ENCODE peak calls at places on chromosomes 11 and 22, in six cellular contexts. W is cardiac muscle cell, R is suprapubic skin, J is HCT116, D is stomach, C is tibial nerve. A is an unnamed sample.

GRCh38 chr11:44936527-44936926 is 14.2 kb downstream of the TP53I11 start:
- DNase-seq in W (peak; percentile 86), R (peak; percentile 92), J (peak; percentile 55), D (peak; percentile 89), C (peak; percentile 84), A (peak; percentile 88)

GRCh38 chr11:66056541-66056940 is 4.4 kb downstream of the SF3B2 start:
- DNase-seq in W (peak; percentile 45), R (no peak), J (no peak), D (no peak), C (no peak), A (no peak)

GRCh38 chr22:39254789-39255298 is 10.1 kb upstream of the PDGFB start:
- DNase-seq in W (no peak), R (no peak), J (no peak), D (no peak), C (no peak), A (peak; percentile 95)

GRCh38 chr11:69490516-69490915 is 9.1 kb downstream of the LINC01488 start:
- DNase-seq in W (no peak), R (no peak), J (no peak), D (no peak), C (no peak), A (no peak)

GRCh38 chr11:8313504-8314090 is 49.9 kb upstream of the LMO1 start:
- DNase-seq in W (no peak), R (no peak), J (no peak), D (no peak), C (no peak), A (no peak)

GRCh38 chr22:50630376-50630775 is 2.4 kb upstream of the ARSA start:
- DNase-seq in W (no peak), R (peak; percentile 45), J (no peak), D (peak; percentile 14), C (no peak), A (no peak)

GRCh38 chr11:12941671-12942070 is 67.4 kb upstream of the RASSF10 start:
- DNase-seq in W (no peak), R (no peak), J (no peak), D (no peak), C (no peak), A (no peak)

GRCh38 chr11:87298155-87298554 is 260.4 kb downstream of the TMEM135 start:
- DNase-seq in W (no peak), R (no peak), J (no peak), D (no peak), C (no peak), A (no peak)

GRCh38 chr11:95358516-95359322 is 127.7 kb upstream of the SESN3 start:
- DNase-seq in W (peak; percentile 14), R (no peak), J (no peak), D (no peak), C (no peak), A (no peak)

GRCh38 chr11:2837096-2837601 is 48.4 kb downstream of the CDKN1C start:
- DNase-seq in W (peak; percentile 42), R (peak; percentile 91), J (peak; percentile 18), D (peak; percentile 82), C (peak; percentile 52), A (peak; percentile 75)

GRCh38 chr22:33853200-33854097 is 66.8 kb downstream of the LARGE1 start:
- DNase-seq in W (peak; percentile 67), R (no peak), J (no peak), D (peak; percentile 85), C (peak; percentile 35), A (peak; percentile 72)

GRCh38 chr11:32029721-32030120 is 61.2 kb upstream of the RCN1 start:
- DNase-seq in W (peak; percentile 51), R (no peak), J (no peak), D (no peak), C (no peak), A (no peak)

GRCh38 chr11:118687906-118688305 is 8.5 kb upstream of the TREH start:
- DNase-seq in W (no peak), R (no peak), J (no peak), D (no peak), C (no peak), A (no peak)

GRCh38 chr11:76666830-76667229 is 3.7 kb downstream of the LRRC32 start:
- DNase-seq in W (no peak), R (peak; percentile 15), J (no peak), D (no peak), C (no peak), A (no peak)

GRCh38 chr11:76209956-76210885 is 3.9 kb upstream of the WNT11 start:
- DNase-seq in W (peak; percentile 87), R (no peak), J (no peak), D (peak; percentile 50), C (peak; percentile 63), A (peak; percentile 18)

GRCh38 chr11:104122008-104122635 is 41.8 kb downstream of the PDGFD start:
- DNase-seq in W (no peak), R (no peak), J (no peak), D (no peak), C (no peak), A (no peak)

GRCh38 chr11:36016263-36016662 is 72.4 kb downstream of the LDLRAD3 start:
- DNase-seq in W (peak; percentile 60), R (no peak), J (no peak), D (no peak), C (no peak), A (no peak)

GRCh38 chr11:60164550-60165075 is 18.3 kb downstream of the MS4A6A start:
- DNase-seq in W (no peak), R (no peak), J (no peak), D (no peak), C (no peak), A (no peak)

GRCh38 chr11:118620529-118621070 is 13.2 kb downstream of the PHLDB1 start:
- DNase-seq in W (peak; percentile 41), R (no peak), J (no peak), D (no peak), C (no peak), A (no peak)

GRCh38 chr11:45948341-45948740 is 25.9 kb downstream of the LARGE2 start:
- DNase-seq in W (no peak), R (no peak), J (no peak), D (no peak), C (no peak), A (no peak)

GRCh38 chr11:1570001-1570453 is 2.0 kb downstream of the DUSP8 start:
- DNase-seq in W (no peak), R (no peak), J (no peak), D (no peak), C (no peak), A (no peak)
- H3K4me1 ChIP-seq in W (peaks cover 3% of the 10 kb centered on the region), R (peaks cover 46% of the 10 kb centered on the region), J (peaks cover 29% of the 10 kb centered on the region), D (peaks cover 72% of the 10 kb centered on the region), C (no peaks in the 10 kb centered on the region), A (peaks cover 11% of the 10 kb centered on the region)

GRCh38 chr22:20267441-20268288 is 453 bp downstream of the RTN4R start:
- DNase-seq in W (no peak), R (no peak), J (no peak), D (peak; percentile 27), C (no peak), A (no peak)

GRCh38 chr22:20261848-20262581 is 6.1 kb downstream of the RTN4R start:
- DNase-seq in W (no peak), R (no peak), J (no peak), D (no peak), C (no peak), A (no peak)

GRCh38 chr22:20268289-20268349 is at the start of gene RTN4R:
- DNase-seq in W (no peak), R (no peak), J (no peak), D (no peak), C (no peak), A (no peak)

GRCh38 chr22:20262582-20263147 is 5.5 kb downstream of the RTN4R start:
- DNase-seq in W (no peak), R (no peak), J (no peak), D (no peak), C (no peak), A (no peak)

GRCh38 chr22:20264614-20265452 is 3.3 kb downstream of the RTN4R start:
- DNase-seq in W (no peak), R (no peak), J (no peak), D (no peak), C (no peak), A (no peak)
- H3K4me3 ChIP-seq in W (no peak overlapping the region), R (no peak overlapping the region), J (no peak overlapping the region), D (no peak overlapping the region), C (no peak overlapping the region), A (no peak overlapping the region)

GRCh38 chr11:18566406-18566805 is 22.1 kb downstream of the UEVLD start:
- DNase-seq in W (no peak), R (no peak), J (no peak), D (no peak), C (no peak), A (no peak)

GRCh38 chr11:18567081-18567480 is 21.5 kb downstream of the UEVLD start:
- DNase-seq in W (no peak), R (no peak), J (no peak), D (no peak), C (no peak), A (no peak)

GRCh38 chr11:18564149-18564548 is 24.4 kb downstream of the UEVLD start:
- DNase-seq in W (no peak), R (no peak), J (no peak), D (no peak), C (no peak), A (no peak)

DNA sequence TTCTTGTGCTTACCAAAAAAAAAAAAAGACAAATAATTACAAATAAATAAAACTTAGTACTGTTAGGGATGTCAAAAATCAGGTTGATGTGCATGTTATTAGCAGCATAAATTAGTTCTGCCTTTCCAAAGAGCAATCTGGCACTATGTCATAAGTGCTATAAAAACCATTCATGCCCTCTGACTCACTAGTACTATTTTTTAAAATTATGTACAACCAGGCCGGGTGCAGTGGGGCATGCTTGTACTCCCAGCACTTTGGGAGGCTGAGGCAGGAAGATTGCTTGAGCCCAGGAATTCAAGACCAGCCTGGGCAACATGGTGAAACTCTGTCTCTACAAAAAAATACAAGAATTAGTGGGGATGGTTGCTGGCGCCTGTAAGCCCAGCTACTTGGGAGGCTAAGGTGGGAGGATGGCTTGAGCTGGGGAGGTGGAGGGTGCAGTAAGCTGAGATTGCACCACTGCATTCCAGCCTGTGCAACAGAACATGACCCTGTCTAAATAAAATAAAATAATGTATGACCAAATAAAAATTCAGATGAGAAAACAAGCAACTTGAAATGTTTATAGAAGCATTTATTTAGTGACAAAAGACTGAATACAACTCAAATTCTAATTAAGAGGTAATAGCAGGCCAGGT is 25.3 kb downstream of the UEVLD start:
- DNase-seq in W (no peak), R (no peak), J (no peak), D (no peak), C (no peak), A (no peak)
- H3K36me3 ChIP-seq in W (peaks cover 9% of the 10 kb centered on the region), R (peaks cover 67% of the 10 kb centered on the region), J (peaks cover 3% of the 10 kb centered on the region), D (peaks cover 95% of the 10 kb centered on the region), C (no peaks in the 10 kb centered on the region), A (peaks cover under 1% of the 10 kb centered on the region)

DNA sequence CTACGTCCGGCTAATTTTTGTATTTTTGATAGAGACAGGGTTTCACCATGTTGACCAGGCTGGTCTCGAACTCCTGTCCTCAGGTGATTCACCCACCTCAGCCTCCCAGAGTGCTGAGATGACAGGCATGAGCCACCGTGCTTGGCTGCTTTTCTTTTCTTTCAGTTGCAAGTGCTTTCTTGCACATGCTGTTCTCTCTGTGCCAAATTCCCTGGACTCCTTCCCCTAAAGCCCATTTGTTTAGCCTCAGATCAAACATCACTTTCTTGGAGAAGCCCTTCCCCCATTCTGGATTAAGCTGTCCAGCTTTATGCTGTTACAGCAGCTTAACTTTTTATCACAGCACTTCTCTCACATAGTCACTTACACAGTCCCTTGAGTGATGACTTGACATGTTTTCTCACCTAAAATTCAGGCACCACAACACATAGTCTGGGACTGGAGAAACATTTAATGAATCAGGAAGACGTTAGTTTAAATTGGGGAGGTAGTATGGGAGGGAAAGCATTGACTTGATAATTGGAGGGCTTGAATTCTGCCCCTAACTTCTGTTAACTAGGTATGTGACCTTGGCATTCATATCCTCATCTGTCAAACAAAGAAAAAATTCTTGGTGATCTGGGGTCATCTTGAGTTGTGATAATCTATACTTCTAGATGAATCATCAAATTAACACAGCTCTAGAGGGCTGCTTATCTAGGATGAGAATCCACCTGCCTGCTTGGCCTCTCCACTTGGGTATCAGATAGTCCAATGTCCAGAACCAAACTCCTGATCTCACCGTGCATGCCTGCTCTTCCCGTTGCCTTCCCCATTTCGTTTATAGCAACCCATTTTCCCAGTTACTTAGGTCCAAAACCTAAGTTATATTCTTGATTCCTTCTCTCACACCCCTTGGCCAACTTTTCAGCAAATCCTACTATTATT is 18.4 kb downstream of the ACO2 start:
- DNase-seq in W (no peak), R (no peak), J (no peak), D (no peak), C (no peak), A (no peak)
- H3K4me1 ChIP-seq in W (peaks cover 15% of the 10 kb centered on the region), R (peaks cover 48% of the 10 kb centered on the region), J (peaks cover 5% of the 10 kb centered on the region), D (peaks cover 99% of the 10 kb centered on the region), C (no peaks in the 10 kb centered on the region), A (peaks cover 15% of the 10 kb centered on the region)

A was measured in SJSA1.